ENCODE peak calls at places on chromosome 22, in nine cellular contexts. H is T-helper 17 cell; U is endothelial cell; E is fibroblast of the aortic adventitia; X is tibial artery; O is H54; Y is GM18507; L is CD4-positive, alpha-beta T cell; R is COR-L47. P is an unnamed sample.

GRCh38 chr22:42400811-42401547 is 31.2 kb downstream of the NFAM1 start:
- DNase-seq in Y (no peak), U (no peak), O (no peak), X (no peak), R (no peak), H (no peak), E (no peak), L (no peak), P (no peak)

GRCh38 chr22:49333206-49333605 is 494.5 kb downstream of the BRD1 start:
- DNase-seq in U (no peak), X (no peak), R (no peak), E (no peak), Y (no peak), H (no peak), L (no peak), O (no peak), P (peak; percentile 75)

GRCh38 chr22:46229701-46230100 is 20.4 kb downstream of the CDPF1 start:
- DNase-seq in Y (no peak), O (no peak), X (no peak), U (no peak), R (no peak), E (peak; percentile 21), L (no peak), H (no peak), P (no peak)

GRCh38 chr22:38348751-38349496 is 31.7 kb upstream of the CSNK1E start:
- DNase-seq in O (no peak), R (no peak), U (no peak), Y (no peak), L (no peak), E (no peak), X (no peak), H (no peak), P (peak; percentile 77)

GRCh38 chr22:40240671-40241070 is 62.9 kb downstream of the TNRC6B start:
- DNase-seq in Y (no peak), X (no peak), U (no peak), O (no peak), H (no peak), L (no peak), R (no peak), E (no peak), P (no peak)

GRCh38 chr22:43005106-43005505 is 9.8 kb downstream of the PACSIN2 start:
- DNase-seq in Y (no peak), R (no peak), L (no peak), O (no peak), X (no peak), U (no peak), H (no peak), E (no peak), P (no peak)

GRCh38 chr22:41401781-41402648 is 20.3 kb downstream of the TEF start:
- DNase-seq in X (peak; percentile 63), Y (no peak), O (peak; percentile 69), R (peak; percentile 75), H (no peak), L (no peak), U (no peak), E (peak; percentile 81), P (no peak)

GRCh38 chr22:17262976-17263375 is 43.7 kb upstream of the ADA2 start:
- DNase-seq in X (no peak), H (no peak), L (no peak), O (no peak), U (no peak), Y (no peak), E (no peak), R (no peak), P (no peak)

GRCh38 chr22:17115311-17115710 is 5.8 kb downstream of the TMEM121B start:
- DNase-seq in U (no peak), R (no peak), X (no peak), Y (no peak), L (no peak), H (no peak), E (no peak), O (no peak), P (no peak)

GRCh38 chr22:44051961-44052360 is 27.9 kb downstream of the PARVB start:
- DNase-seq in E (no peak), O (no peak), Y (no peak), X (no peak), H (no peak), L (no peak), R (no peak), U (no peak), P (no peak)

GRCh38 chr22:19179472-19180048 is 1.0 kb upstream of the SLC25A1 start:
- DNase-seq in Y (peak; percentile 55), L (no peak), H (no peak), O (peak; percentile 59), U (peak; percentile 71), E (peak; percentile 85), R (peak; percentile 64), X (peak; percentile 78), P (peak; percentile 57)